ENCODE peak calls at places on chromosomes 2 and 18, in five cellular contexts. U is cardiac muscle cell, P is neural progenitor cell, Z is colonic mucosa, B is right cardiac atrium. G is an unnamed sample. For H3K9me3, the result is how much of the 10 kb centered on the place peaks cover.

GRCh38 chr18:11324956-11325873 is 175.8 kb upstream of the PIEZO2 start:
- DNase-seq in U (no peak), P (no peak), Z (no peak), B (no peak), G (no peak)

GRCh38 chr2:37322368-37322767 is 2.3 kb downstream of the PRKD3 start:
- DNase-seq in U (no peak), P (no peak), Z (no peak), B (no peak), G (no peak)

GRCh38 chr2:46277470-46278190 is 19.6 kb upstream of the EPAS1 start:
- DNase-seq in U (no peak), P (no peak), Z (no peak), B (peak), G (no peak)

GRCh38 chr2:36650031-36650430 is 46.5 kb upstream of the VIT start:
- DNase-seq in U (no peak), P (no peak), Z (peak), B (no peak), G (no peak)

GRCh38 chr2:3870222-3870621 is 166.8 kb downstream of the DCDC2C start:
- DNase-seq in U (no peak), P (no peak), Z (no peak), B (no peak), G (no peak)

GRCh38 chr18:58761241-58761969 is 90.1 kb downstream of the MALT1 start:
- DNase-seq in U (peak), P (no peak), Z (peak), B (no peak), G (no peak)

GRCh38 chr2:71706836-71707235 is 253.5 kb downstream of the DYSF start:
- DNase-seq in U (peak), P (no peak), Z (no peak), B (no peak), G (no peak)

GRCh38 chr2:105744091-105744908 is 412 bp upstream of the NCK2 start:
- DNase-seq in U (peak), P (peak), Z (peak), B (peak), G (peak)

GRCh38 chr2:121356058-121356640 is 71.1 kb upstream of the TFCP2L1 start:
- DNase-seq in U (peak), P (peak), Z (peak), B (no peak), G (peak)

GRCh38 chr2:230811508-230811907 is 53.2 kb upstream of the ITM2C start:
- DNase-seq in U (no peak), P (no peak), Z (no peak), B (no peak), G (no peak)

GRCh38 chr18:58268849-58269248 is 224.8 kb downstream of the NEDD4L start:
- DNase-seq in U (no peak), P (no peak), Z (no peak), B (no peak), G (no peak)

GRCh38 chr2:48753228-48753627 is 2.3 kb downstream of the LHCGR start:
- DNase-seq in U (no peak), P (no peak), Z (no peak), B (no peak), G (no peak)

GRCh38 chr2:21220930-21221329 is 97.2 kb downstream of the TDRD15 start:
- DNase-seq in U (no peak), P (no peak), Z (no peak), B (no peak), G (no peak)

GRCh38 chr2:45014016-45014702 is 4.9 kb upstream of the SIX2 start:
- DNase-seq in U (peak), P (peak), Z (no peak), B (peak), G (peak)

GRCh38 chr2:176464886-176465564 is 195.8 kb downstream of the MTX2 start:
- DNase-seq in U (no peak), P (no peak), Z (no peak), B (no peak), G (no peak)

GRCh38 chr18:48153641-48154481 is 223.4 kb upstream of the SMAD2 start:
- DNase-seq in U (no peak), P (no peak), Z (no peak), B (no peak), G (no peak)

GRCh38 chr2:197215988-197216979 is 94.3 kb downstream of the ANKRD44 start:
- DNase-seq in U (no peak), P (no peak), Z (no peak), B (no peak), G (no peak)

GRCh38 chr18:33469699-33470098 is 29.2 kb upstream of the CCDC178 start:
- DNase-seq in U (no peak), P (no peak), Z (no peak), B (no peak), G (no peak)

GRCh38 chr18:79395761-79396404 is at the start of gene NFATC1:
- DNase-seq in U (peak), P (peak), Z (peak), B (peak), G (peak)

GRCh38 chr2:236928353-236929153 is 157.1 kb upstream of the COPS8 start:
- DNase-seq in U (no peak), P (no peak), Z (peak), B (no peak), G (no peak)

DNA sequence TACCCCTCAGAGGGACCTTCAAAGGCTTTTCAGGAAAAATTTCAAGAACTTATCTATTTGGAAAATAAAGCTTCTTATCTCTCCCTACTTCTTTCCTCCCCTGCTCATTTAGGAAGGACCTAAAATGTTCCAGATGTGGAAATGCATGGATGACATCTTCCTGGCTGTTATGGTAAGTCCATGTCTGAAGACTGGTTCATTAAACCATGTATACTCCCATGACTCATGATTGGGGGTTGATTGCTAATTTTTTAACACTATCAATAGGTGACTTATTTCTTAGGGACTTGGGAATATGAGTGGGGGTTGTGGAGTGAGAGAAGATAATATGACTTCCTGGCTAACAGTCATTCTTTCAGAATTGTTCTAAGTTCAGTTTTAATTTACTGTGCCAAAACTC is 104.0 kb upstream of the PARD3B start:
- DNase-seq in U (no peak), P (no peak), Z (no peak), B (no peak), G (no peak)
- H3K27ac ChIP-seq in U (no peak), P (no peak), Z (no peak), B (no peak), G (no peak)

GRCh38 chr18:489244-490023 is 11.1 kb downstream of the COLEC12 start:
- DNase-seq in U (no peak), P (no peak), Z (no peak), B (no peak), G (no peak)
- H3K9me3 ChIP-seq in U (under half), P (under half), Z (under half), B (under half), G (under half)

DNA sequence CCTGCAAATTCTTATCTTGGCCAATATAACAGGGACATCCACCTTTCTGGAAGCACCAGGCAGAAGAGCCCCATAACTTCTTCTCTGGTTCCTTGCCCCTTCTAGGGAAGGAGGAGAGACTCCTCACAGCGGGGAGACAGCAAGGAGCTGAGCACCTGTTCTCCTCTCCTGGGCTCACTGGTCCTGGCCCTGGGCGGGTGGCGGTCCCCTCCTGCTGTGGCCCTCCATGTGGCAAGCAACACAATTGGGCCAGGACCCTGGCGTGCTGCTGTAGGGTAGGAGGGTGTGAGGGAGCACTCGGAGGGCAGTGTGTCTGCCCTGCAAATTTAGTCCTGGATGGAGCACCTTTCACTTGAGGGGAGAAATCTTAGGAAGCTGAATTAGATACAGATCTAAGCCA is 6.9 kb downstream of the IL37 start:
- DNase-seq in U (no peak), P (no peak), Z (no peak), B (no peak), G (no peak)
- H3K4me3 ChIP-seq in U (no peak), P (no peak), Z (no peak), B (no peak), G (no peak)

DNA sequence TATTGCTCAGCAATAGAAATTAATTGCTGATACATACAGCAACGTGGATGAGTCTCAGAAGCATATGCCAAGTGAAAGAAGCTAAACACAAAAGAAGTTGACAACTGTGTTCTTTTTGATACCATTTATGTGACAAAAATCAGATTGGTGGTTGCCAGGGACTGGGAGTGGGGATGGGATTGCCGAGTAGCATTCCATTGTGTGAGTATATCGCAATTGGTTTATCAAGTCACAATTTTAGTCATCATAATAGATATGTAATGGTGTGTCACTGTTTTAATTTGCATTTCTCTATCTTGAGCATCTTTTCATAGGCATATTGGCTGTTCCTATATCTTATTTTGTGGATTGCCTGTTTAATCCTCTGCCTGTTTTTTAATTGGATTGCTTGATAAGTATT is 20.9 kb downstream of the STRADB start:
- DNase-seq in U (no peak), P (no peak), Z (no peak), B (no peak), G (no peak)
- H3K27ac ChIP-seq in U (no peak), P (no peak), Z (no peak), B (no peak), G (no peak)

GRCh38 chr2:67583185-67583584 is 186.1 kb downstream of the ETAA1 start:
- DNase-seq in U (no peak), P (no peak), Z (no peak), B (no peak), G (no peak)

GRCh38 chr2:67579207-67579606 is 182.1 kb downstream of the ETAA1 start:
- DNase-seq in U (no peak), P (no peak), Z (no peak), B (no peak), G (no peak)

GRCh38 chr2:67579791-67580190 is 182.7 kb downstream of the ETAA1 start:
- DNase-seq in U (no peak), P (no peak), Z (no peak), B (no peak), G (no peak)

GRCh38 chr2:67585400-67585799 is 188.3 kb downstream of the ETAA1 start:
- DNase-seq in U (no peak), P (no peak), Z (no peak), B (no peak), G (no peak)

GRCh38 chr2:67581751-67582150 is 184.6 kb downstream of the ETAA1 start:
- DNase-seq in U (no peak), P (peak), Z (no peak), B (no peak), G (peak)
- H3K9me3 ChIP-seq in U (under half), P (under half), Z (under half), B (under half), G (under half)

GRCh38 chr18:685438-685837 is 27.0 kb downstream of the ENOSF1 start:
- DNase-seq in U (no peak), P (peak), Z (no peak), B (no peak), G (no peak)

GRCh38 chr18:682833-683232 is 25.4 kb downstream of the TYMS start:
- DNase-seq in U (no peak), P (no peak), Z (no peak), B (no peak), G (no peak)

GRCh38 chr18:688322-688721 is 24.1 kb downstream of the ENOSF1 start:
- DNase-seq in U (no peak), P (no peak), Z (no peak), B (no peak), G (no peak)

GRCh38 chr18:683531-683930 is 26.1 kb downstream of the TYMS start:
- DNase-seq in U (no peak), P (no peak), Z (no peak), B (no peak), G (no peak)

DNA sequence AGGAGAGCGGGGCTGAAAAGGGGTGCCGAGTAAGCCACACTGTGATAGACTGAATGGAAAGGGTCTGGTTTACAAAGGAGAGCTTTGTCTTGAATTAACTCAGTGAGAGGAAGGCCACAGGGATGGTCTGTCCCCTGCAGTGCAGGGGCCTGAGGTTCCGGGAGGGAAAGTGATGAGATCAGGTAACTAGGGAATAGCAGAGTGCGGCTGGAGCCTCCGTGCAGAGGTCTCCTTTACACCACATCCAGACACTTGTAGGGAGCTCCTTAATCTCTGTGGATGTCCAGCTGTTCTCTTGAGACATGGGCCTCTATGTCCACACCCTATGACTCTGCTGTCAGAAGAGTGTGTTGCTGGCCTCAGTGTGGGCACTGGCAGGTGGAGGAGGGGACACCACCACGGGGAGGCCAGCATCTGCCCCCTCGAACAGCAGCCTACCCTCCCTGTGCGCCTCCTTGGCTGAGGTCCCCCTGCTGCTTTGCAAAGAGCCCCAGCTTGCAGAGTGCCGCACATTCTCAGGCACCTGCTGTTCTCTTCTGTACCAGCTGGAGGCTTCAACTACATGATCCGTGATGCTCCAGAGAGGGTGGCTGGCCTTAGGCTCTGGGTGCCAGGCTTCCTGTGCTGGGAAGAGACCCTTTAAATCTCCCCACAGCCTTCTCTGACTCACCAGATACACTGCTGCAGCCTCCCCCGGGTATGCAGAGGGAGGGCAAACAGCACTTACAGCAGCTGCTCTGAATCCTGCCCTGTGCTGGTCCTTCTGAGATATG is 25.9 kb downstream of the ENOSF1 start:
- DNase-seq in U (no peak), P (peak), Z (no peak), B (no peak), G (peak)
- H3K4me3 ChIP-seq in U (no peak), P (peak), Z (no peak), B (no peak), G (no peak)

DNA sequence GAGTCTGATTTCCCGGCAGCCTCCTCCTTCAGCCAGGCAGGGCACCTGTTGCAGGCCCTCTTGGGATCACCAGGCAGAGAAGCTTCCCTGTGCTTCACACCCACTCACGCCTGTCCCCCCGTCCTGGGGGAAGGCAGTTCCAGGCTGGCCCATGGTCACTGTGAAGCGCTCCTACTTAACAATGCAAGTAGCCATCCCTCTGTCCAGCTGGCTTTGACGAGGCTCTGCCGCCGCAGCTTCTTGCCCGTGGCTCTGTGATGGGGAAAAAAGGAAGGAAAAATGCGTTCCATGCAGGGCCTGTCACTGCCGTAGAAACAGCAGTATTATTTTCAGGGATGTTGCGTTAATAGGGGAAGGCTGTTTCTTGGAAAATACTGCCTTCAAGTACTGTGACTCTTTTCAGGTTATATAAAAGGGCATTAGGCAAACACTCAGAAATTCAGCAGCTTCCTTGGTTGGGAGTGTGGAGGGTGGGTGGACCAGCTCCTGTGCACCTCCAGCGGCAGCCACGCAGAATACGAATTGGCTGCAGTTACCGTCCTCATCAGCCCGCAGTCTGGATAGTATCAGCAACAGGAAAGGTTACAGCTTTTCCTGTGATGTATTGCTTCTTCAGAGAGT is 232.3 kb downstream of the KLHL29 start:
- DNase-seq in U (no peak), P (no peak), Z (no peak), B (peak), G (no peak)
- H3K27ac ChIP-seq in U (no peak), P (no peak), Z (peak), B (peak), G (no peak)

G was measured in WERI-Rb-1.